ENCODE peak calls at places on chromosomes 12 and 14, in four cellular contexts. Q is tibial artery, F is GM23338, G is pancreas. L is an unnamed sample. For H3K4me1, the result is how much of the 10 kb centered on the place peaks cover.

GRCh38 chr14:74038015-74038859 is 19.1 kb downstream of the BBOF1 start:
- DNase-seq in F (peak), G (no peak), Q (no peak), L (no peak)

GRCh38 chr14:74391479-74391878 is 34.5 kb downstream of the SYNDIG1L start:
- DNase-seq in G (no peak), Q (no peak), F (no peak), L (no peak)

GRCh38 chr14:52286659-52287649 is 19.5 kb downstream of the PTGDR start:
- DNase-seq in F (no peak), Q (no peak), G (no peak), L (no peak)

GRCh38 chr12:41967668-41968649 is 176.7 kb downstream of the GXYLT1 start:
- DNase-seq in F (peak), G (no peak), Q (no peak), L (no peak)

GRCh38 chr12:129257526-129257925 is 404.2 kb downstream of the GLT1D1 start:
- DNase-seq in G (no peak), F (no peak), Q (no peak), L (no peak)

GRCh38 chr14:22370084-22370847 is 218.8 kb downstream of the DAD1 start:
- DNase-seq in F (no peak), Q (peak), G (peak), L (peak)

GRCh38 chr14:99968156-99968920 is 96.9 kb upstream of the EVL start:
- DNase-seq in Q (no peak), F (no peak), G (no peak), L (no peak)

GRCh38 chr12:59717436-59717835 is 121.6 kb downstream of the SLC16A7 start:
- DNase-seq in Q (no peak), G (no peak), F (no peak), L (no peak)

GRCh38 chr14:106809615-106810014 is 1283.2 kb downstream of the TMEM121 start:
- DNase-seq in G (no peak), F (no peak), Q (no peak), L (no peak)

GRCh38 chr12:49832836-49833421 is 4.7 kb upstream of the NCKAP5L start:
- DNase-seq in G (no peak), F (no peak), Q (no peak), L (no peak)

DNA sequence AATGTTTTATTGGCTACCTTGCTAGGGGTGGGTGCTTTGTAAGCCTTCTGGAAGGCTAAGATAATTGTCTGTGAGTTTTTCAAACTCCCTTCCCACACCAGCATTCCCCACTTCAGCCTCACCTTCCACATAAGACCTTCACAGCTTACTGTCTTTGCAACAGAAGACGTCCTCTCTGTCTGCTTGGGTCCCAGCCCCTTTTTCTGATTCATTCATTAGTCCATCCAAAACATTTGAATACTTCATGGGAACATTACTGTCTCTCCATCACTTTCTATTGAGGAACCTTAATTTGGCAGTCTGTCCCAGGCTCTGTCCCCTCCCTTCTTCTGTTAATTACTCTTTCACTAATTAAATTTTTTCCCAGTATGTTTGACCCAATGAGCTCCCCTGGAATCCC is 965 bp upstream of the MARCHF9 start:
- DNase-seq in G (no peak), F (no peak), Q (no peak), L (no peak)
- H3K4me3 ChIP-seq in G (no peak), F (peak), Q (no peak), L (peak)

GRCh38 chr12:2284321-2284813 is 231.6 kb downstream of the CACNA1C start:
- DNase-seq in F (no peak), Q (peak), G (no peak), L (peak)

GRCh38 chr12:2283910-2284309 is 231.1 kb downstream of the CACNA1C start:
- DNase-seq in G (no peak), F (no peak), Q (peak), L (peak)

GRCh38 chr12:2285462-2285861 is 232.7 kb downstream of the CACNA1C start:
- DNase-seq in Q (peak), G (no peak), F (no peak), L (peak)

GRCh38 chr12:2286051-2286450 is 233.3 kb downstream of the CACNA1C start:
- DNase-seq in G (no peak), Q (no peak), F (no peak), L (no peak)

GRCh38 chr12:2284857-2285256 is 232.1 kb downstream of the CACNA1C start:
- DNase-seq in Q (peak), F (peak), G (peak), L (peak)
- TF ChIP-seq CTCF in Q (peak), F (peak), G (no peak), L (peak)

GRCh38 chr12:27966870-27967269 is 5.7 kb downstream of the PTHLH start:
- DNase-seq in F (no peak), G (no peak), Q (no peak), L (no peak)
- H3K4me1 ChIP-seq in F (under half), G (under half), Q (under half), L (under half)

GRCh38 chr14:59465570-59466150 is 480 bp upstream of the GPR135 start:
- DNase-seq in G (no peak), F (no peak), Q (no peak), L (no peak)

GRCh38 chr14:59460378-59460777 is 4.8 kb downstream of the GPR135 start:
- DNase-seq in F (no peak), G (no peak), Q (no peak), L (no peak)

GRCh38 chr14:59461891-59462290 is 3.3 kb downstream of the GPR135 start:
- DNase-seq in Q (no peak), F (no peak), G (no peak), L (no peak)

GRCh38 chr14:59463773-59464650 is 1.2 kb downstream of the GPR135 start:
- DNase-seq in G (peak), F (peak), Q (peak), L (peak)

GRCh38 chr14:59464651-59465569 is at the start of gene GPR135:
- DNase-seq in G (peak), Q (peak), F (peak), L (peak)
- H3K4me3 ChIP-seq in G (peak), Q (peak), F (peak), L (peak)

GRCh38 chr12:32274665-32275064 is 124.7 kb upstream of the FGD4 start:
- DNase-seq in F (no peak), Q (no peak), G (no peak), L (no peak)
- TF ChIP-seq CTCF in F (no peak), Q (no peak), G (no peak), L (no peak)

GRCh38 chr12:12399906-12400305 is 43.0 kb downstream of the BORCS5 start:
- DNase-seq in Q (no peak), G (no peak), F (no peak), L (no peak)
- H3K4me1 ChIP-seq in Q (under half), G (under half), F (under half), L (under half)

GRCh38 chr12:30795410-30795659 is 40.6 kb upstream of the CAPRIN2 start:
- DNase-seq in Q (no peak), G (no peak), F (no peak), L (no peak)

GRCh38 chr12:30795660-30796507 is 41.1 kb upstream of the CAPRIN2 start:
- DNase-seq in G (peak), Q (peak), F (peak), L (peak)

GRCh38 chr12:30796508-30796780 is 41.7 kb upstream of the CAPRIN2 start:
- DNase-seq in Q (peak), F (peak), G (peak), L (no peak)

GRCh38 chr12:30797689-30798088 is 42.9 kb upstream of the CAPRIN2 start:
- DNase-seq in Q (no peak), F (no peak), G (no peak), L (no peak)

GRCh38 chr12:30796891-30797371 is 42.2 kb upstream of the CAPRIN2 start:
- DNase-seq in F (peak), Q (no peak), G (no peak), L (no peak)
- H3K4me3 ChIP-seq in F (peak), Q (peak), G (peak), L (peak)

GRCh38 chr12:47343684-47344567 is 264.2 kb upstream of the AMIGO2 start:
- DNase-seq in F (no peak), Q (no peak), G (no peak), L (no peak)
- TF ChIP-seq CTCF in F (no peak), Q (no peak), G (no peak), L (no peak)

GRCh38 chr12:98909749-98910148 is 264.7 kb downstream of the APAF1 start:
- DNase-seq in Q (no peak), G (no peak), F (peak), L (no peak)
- H3K4me1 ChIP-seq in Q (under half), G (under half), F (under half), L (under half)

DNA sequence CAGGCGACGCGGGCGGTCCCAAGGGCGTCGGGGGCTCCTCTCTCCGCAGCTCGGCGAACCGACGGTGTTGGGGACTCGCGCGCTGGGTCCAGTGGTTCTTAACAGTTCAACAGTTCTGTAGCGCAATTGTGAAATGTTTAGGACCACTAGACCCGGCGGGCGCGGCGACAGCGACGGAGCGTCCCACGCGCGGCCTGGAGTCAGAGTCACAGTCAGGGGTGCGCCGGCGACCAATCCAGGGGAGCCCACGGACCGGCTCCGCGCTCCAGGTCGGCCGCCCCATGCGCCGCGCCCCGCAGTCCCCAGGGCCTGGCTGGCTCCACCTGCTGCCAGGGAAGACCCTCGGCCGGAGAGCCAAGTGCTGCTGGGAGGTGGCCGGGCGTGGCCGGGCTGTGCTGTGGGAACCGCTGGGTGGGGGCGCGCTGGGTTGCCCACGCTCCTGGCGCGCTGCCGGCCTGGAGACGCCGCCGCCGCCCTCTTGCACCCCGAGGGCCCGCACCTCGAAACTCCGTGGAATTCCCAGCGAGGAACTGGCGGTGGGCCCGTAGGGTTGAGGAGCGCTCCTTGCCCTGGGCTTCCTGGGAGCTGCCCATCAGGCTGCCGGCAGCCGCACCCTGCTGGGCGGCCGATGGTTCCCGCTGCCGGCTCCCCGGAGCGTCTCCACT is 20.9 kb upstream of the KIF26A start:
- DNase-seq in F (no peak), G (no peak), Q (peak), L (peak)
- H3K4me3 ChIP-seq in F (peak), G (peak), Q (no peak), L (peak)

L was measured in upper lobe of right lung.